ENCODE peak calls at places on chromosome 17, in four cellular contexts. A is pancreas, N is body of pancreas, L is transverse colon. I is an unnamed sample.

GRCh38 chr17:60006160-60006559 is 41.6 kb upstream of the RNFT1 start:
- DNase-seq in A (no peak), L (no peak), N (no peak), I (no peak)

GRCh38 chr17:64032081-64032480 is 11.6 kb upstream of the ICAM2 start:
- DNase-seq in A (no peak), N (no peak), L (no peak), I (no peak)

GRCh38 chr17:40321502-40322416 is 12.8 kb downstream of the RARA start:
- DNase-seq in A (peak), L (peak), N (peak), I (no peak)

GRCh38 chr17:63974594-63975192 is 2.0 kb upstream of the SCN4A start:
- DNase-seq in A (no peak), L (no peak), N (no peak), I (no peak)

GRCh38 chr17:10042589-10043244 is 137.6 kb upstream of the RCVRN start:
- DNase-seq in A (no peak), N (no peak), L (no peak), I (no peak)

GRCh38 chr17:62950067-62950466 is 16.0 kb upstream of the TANC2 start:
- DNase-seq in L (peak), A (no peak), N (peak), I (no peak)

GRCh38 chr17:37706446-37706845 is 38.4 kb downstream of the HNF1B start:
- DNase-seq in A (no peak), L (no peak), N (no peak), I (no peak)

GRCh38 chr17:75191584-75191983 is 8.8 kb upstream of the SUMO2 start:
- DNase-seq in A (no peak), L (no peak), N (no peak), I (no peak)

GRCh38 chr17:57363998-57364645 is 107.8 kb downstream of the MSI2 start:
- DNase-seq in A (no peak), N (no peak), L (no peak), I (no peak)

GRCh38 chr17:10737168-10737622 is 7.4 kb upstream of the TMEM220 start:
- DNase-seq in L (peak), A (no peak), N (peak), I (no peak)

GRCh38 chr17:78375401-78376079 is 2.9 kb upstream of the PGS1 start:
- DNase-seq in L (no peak), A (no peak), N (no peak), I (no peak)

GRCh38 chr17:78490673-78491072 is 86.5 kb downstream of the DNAH17 start:
- DNase-seq in N (no peak), A (no peak), L (no peak), I (no peak)

DNA sequence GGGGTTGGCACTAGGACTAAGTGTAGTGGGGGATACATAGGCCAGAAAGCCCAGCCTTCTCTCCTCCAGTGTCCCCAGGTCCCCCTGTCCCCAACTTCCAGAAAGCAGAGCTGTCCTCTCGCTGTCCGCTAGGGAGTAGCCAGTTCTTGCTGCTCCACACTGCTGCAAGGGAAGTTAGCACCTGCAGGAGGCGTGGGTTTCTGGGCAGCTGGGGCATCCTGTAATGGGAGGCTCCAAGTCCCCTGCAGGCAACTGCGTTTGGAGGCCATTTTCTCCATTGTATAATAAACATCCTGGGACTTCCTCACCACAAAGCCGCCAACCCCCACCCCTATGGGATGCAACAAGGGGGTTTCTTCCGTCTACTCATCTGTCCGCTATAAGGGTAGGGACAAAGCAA is 1.7 kb downstream of the RPRML start:
- DNase-seq in L (peak), A (no peak), N (peak), I (no peak)
- TF ChIP-seq CTCF in L (no peak), A (no peak), N (peak), I (peak)

DNA sequence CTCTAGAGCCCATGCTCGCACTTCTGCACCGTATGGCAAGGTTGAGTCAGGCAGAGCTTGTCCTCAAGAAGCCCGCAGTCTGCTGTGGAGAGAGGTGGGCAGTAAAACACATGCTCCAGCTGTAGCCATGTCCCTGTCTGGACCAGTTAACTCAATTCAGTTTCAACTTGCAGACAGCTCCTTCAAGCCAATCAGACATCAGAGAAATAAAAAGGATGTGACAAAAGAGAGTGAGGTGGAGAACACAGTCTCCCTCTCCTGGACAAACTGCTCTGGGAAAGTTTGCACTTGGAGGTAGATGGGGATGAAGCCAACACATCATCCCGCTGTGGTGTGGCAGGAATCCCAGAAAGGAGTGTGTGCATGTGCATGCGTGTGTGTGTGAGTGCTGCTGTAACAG is 358.5 kb upstream of the ASIC2 start:
- DNase-seq in A (no peak), L (no peak), N (no peak), I (no peak)
- TF ChIP-seq CTCF in A (no peak), L (no peak), N (no peak), I (no peak)

DNA sequence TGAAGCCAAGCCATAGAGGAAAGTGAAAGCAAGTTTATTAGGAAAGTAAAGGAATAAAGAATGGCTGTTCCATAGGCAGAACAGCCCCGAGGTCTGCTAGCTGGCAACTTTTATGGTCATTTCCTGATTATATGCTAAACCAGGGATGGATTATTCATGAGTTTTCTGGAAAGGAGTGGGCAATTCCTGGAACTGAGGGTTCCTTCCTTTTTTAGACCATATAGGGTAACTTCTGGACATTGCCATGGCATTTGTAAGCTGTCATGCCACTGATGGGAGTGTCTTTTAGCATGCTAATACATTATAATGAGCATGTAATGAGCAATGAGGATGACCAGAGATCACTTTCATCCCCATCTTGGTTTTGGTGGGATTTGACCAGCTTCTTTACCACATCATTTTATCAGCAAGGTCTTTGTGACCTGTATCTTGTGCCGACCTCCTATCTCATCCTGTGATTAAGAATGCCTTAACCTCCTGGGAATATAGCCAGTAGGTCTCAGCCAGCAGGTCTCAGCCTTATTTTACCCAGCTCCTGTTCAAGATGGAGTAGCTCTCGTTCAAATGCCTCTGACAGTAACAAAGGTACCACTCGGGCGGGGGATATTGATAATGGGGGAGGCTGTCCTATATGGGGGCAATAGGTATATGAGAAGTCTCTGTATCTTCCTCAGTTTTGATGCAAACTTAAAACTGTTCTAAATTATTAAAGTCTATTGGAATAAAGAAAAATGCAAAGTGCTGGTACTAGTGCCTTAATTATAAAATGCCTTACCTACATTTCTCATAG is 38.9 kb upstream of the HELZ start:
- DNase-seq in L (no peak), N (no peak), A (no peak), I (no peak)
- TF ChIP-seq CTCF in L (no peak), N (no peak), A (no peak), I (no peak)

GRCh38 chr17:80860101-80860671 is 131.5 kb upstream of the CHMP6 start:
- DNase-seq in L (peak), A (peak), N (no peak), I (no peak)

GRCh38 chr17:80860703-80861359 is 130.8 kb upstream of the CHMP6 start:
- DNase-seq in L (no peak), A (peak), N (no peak), I (no peak)

GRCh38 chr17:80858301-80859003 is 133.2 kb upstream of the CHMP6 start:
- DNase-seq in N (no peak), L (no peak), A (no peak), I (no peak)

GRCh38 chr17:80857721-80858171 is 133.9 kb upstream of the CHMP6 start:
- DNase-seq in L (no peak), A (no peak), N (no peak), I (no peak)

DNA sequence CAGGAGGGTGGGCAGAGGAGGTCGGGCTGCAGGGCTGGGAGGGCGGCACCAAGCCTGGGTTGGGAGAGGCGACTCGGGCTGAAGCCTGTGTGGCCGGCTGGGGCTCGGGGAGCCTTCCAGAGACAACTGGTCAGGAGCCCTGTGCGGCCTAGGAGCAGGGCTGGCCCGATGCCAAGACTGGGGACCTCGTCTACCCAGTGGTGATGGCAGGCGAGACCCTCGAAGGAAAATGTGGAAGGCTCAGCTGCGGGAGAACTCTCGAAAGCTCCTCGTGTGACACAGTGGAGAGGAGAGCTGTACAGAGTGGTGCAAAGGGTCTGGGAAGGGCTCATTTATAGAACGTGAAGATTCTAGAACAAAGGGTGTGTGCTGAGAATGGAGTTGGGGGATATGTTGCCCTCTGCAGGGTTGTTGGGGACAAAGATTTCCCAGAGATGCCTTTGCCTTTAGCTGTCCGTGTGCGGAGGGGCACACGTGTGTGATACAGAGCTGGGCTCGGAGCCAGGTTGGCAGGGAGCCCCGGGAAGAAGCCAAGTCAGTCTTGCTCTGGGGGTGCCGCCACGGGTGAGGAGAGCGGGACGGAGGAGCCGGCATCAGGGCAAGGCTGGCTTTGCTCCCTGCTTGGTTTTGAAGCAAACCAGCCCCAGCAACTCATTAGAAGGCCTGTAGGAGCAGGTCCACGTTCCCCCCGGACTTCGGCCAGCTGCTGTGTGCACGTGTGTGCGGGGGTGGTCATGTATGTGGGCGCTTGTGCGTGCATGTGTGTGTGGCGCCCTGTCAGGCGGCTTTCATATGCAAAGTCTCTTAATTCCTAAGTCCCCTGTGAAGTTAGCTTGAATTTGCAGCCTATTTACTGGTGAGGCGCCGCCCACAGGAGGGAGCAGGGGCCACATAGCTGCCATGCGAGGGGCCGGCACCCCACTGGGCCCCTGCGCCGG is 132.4 kb upstream of the CHMP6 start:
- DNase-seq in A (peak), N (peak), L (peak), I (no peak)
- TF ChIP-seq CTCF in A (no peak), N (no peak), L (no peak), I (peak)

I was measured in D721Med.